ENCODE peak calls at places on chromosomes 12 and 14, in seven cellular contexts. One of them, this sample, is unnamed.

GRCh38 chr12:55720071-55720564 is at the start of gene RDH5:
- DNase-seq in activated T-cell treated with anti-CD3 and anti-CD28 coated beads, Interleukin-2, amount 50 U/mL, for 4 hours: no peak
- DNase-seq in CD8-positive, alpha-beta memory T cell: no peak
- DNase-seq in NCI-H2107: no peak
- DNase-seq in activated gamma-delta T cell treated with anti-CD3 and anti-CD28 coated beads, Interleukin-2, amount 50 U/mL, for 16 hours: no peak
- DNase-seq in NCI-H82: peak; percentile 66
- DNase-seq in lung: no peak
- DNase-seq in this sample: peak; percentile 63

GRCh38 chr14:55249423-55249822 is 21.8 kb upstream of the FBXO34 start:
- DNase-seq in NCI-H82: peak; percentile 31
- DNase-seq in NCI-H2107: no peak
- DNase-seq in activated T-cell treated with anti-CD3 and anti-CD28 coated beads, Interleukin-2, amount 50 U/mL, for 4 hours: no peak
- DNase-seq in lung: no peak
- DNase-seq in CD8-positive, alpha-beta memory T cell: no peak
- DNase-seq in activated gamma-delta T cell treated with anti-CD3 and anti-CD28 coated beads, Interleukin-2, amount 50 U/mL, for 16 hours: no peak
- DNase-seq in this sample: no peak

GRCh38 chr12:80837342-80837978 is 100.3 kb downstream of the LIN7A start:
- DNase-seq in CD8-positive, alpha-beta memory T cell: no peak
- DNase-seq in NCI-H82: peak; percentile 74
- DNase-seq in activated gamma-delta T cell treated with anti-CD3 and anti-CD28 coated beads, Interleukin-2, amount 50 U/mL, for 16 hours: no peak
- DNase-seq in NCI-H2107: peak; percentile 17
- DNase-seq in activated T-cell treated with anti-CD3 and anti-CD28 coated beads, Interleukin-2, amount 50 U/mL, for 4 hours: no peak
- DNase-seq in lung: no peak
- DNase-seq in this sample: peak; percentile 52

GRCh38 chr14:95389471-95390011 is 69.8 kb upstream of the CLMN start:
- DNase-seq in CD8-positive, alpha-beta memory T cell: no peak
- DNase-seq in activated T-cell treated with anti-CD3 and anti-CD28 coated beads, Interleukin-2, amount 50 U/mL, for 4 hours: no peak
- DNase-seq in NCI-H82: no peak
- DNase-seq in NCI-H2107: no peak
- DNase-seq in lung: no peak
- DNase-seq in activated gamma-delta T cell treated with anti-CD3 and anti-CD28 coated beads, Interleukin-2, amount 50 U/mL, for 16 hours: no peak
- DNase-seq in this sample: no peak

GRCh38 chr12:30243426-30243825 is 452.2 kb downstream of the IPO8 start:
- DNase-seq in CD8-positive, alpha-beta memory T cell: no peak
- DNase-seq in lung: no peak
- DNase-seq in NCI-H2107: no peak
- DNase-seq in activated gamma-delta T cell treated with anti-CD3 and anti-CD28 coated beads, Interleukin-2, amount 50 U/mL, for 16 hours: no peak
- DNase-seq in NCI-H82: no peak
- DNase-seq in activated T-cell treated with anti-CD3 and anti-CD28 coated beads, Interleukin-2, amount 50 U/mL, for 4 hours: no peak
- DNase-seq in this sample: no peak

GRCh38 chr14:92724516-92725340 is 23.7 kb downstream of the LGMN start:
- DNase-seq in activated T-cell treated with anti-CD3 and anti-CD28 coated beads, Interleukin-2, amount 50 U/mL, for 4 hours: no peak
- DNase-seq in NCI-H82: no peak
- DNase-seq in CD8-positive, alpha-beta memory T cell: no peak
- DNase-seq in lung: peak; percentile 57
- DNase-seq in activated gamma-delta T cell treated with anti-CD3 and anti-CD28 coated beads, Interleukin-2, amount 50 U/mL, for 16 hours: no peak
- DNase-seq in NCI-H2107: no peak
- DNase-seq in this sample: no peak

GRCh38 chr12:47491516-47491915 is 214.3 kb downstream of the RPAP3 start:
- DNase-seq in lung: no peak
- DNase-seq in activated T-cell treated with anti-CD3 and anti-CD28 coated beads, Interleukin-2, amount 50 U/mL, for 4 hours: no peak
- DNase-seq in activated gamma-delta T cell treated with anti-CD3 and anti-CD28 coated beads, Interleukin-2, amount 50 U/mL, for 16 hours: no peak
- DNase-seq in NCI-H82: no peak
- DNase-seq in NCI-H2107: no peak
- DNase-seq in CD8-positive, alpha-beta memory T cell: no peak
- DNase-seq in this sample: no peak

GRCh38 chr14:57060276-57060956 is 208.3 kb downstream of the EXOC5 start:
- DNase-seq in activated T-cell treated with anti-CD3 and anti-CD28 coated beads, Interleukin-2, amount 50 U/mL, for 4 hours: no peak
- DNase-seq in NCI-H82: peak; percentile 79
- DNase-seq in activated gamma-delta T cell treated with anti-CD3 and anti-CD28 coated beads, Interleukin-2, amount 50 U/mL, for 16 hours: no peak
- DNase-seq in lung: no peak
- DNase-seq in CD8-positive, alpha-beta memory T cell: no peak
- DNase-seq in NCI-H2107: no peak
- DNase-seq in this sample: no peak

GRCh38 chr12:124295431-124296058 is 652 bp downstream of the RFLNA start:
- DNase-seq in CD8-positive, alpha-beta memory T cell: no peak
- DNase-seq in lung: no peak
- DNase-seq in NCI-H2107: no peak
- DNase-seq in activated T-cell treated with anti-CD3 and anti-CD28 coated beads, Interleukin-2, amount 50 U/mL, for 4 hours: no peak
- DNase-seq in NCI-H82: no peak
- DNase-seq in activated gamma-delta T cell treated with anti-CD3 and anti-CD28 coated beads, Interleukin-2, amount 50 U/mL, for 16 hours: no peak
- DNase-seq in this sample: no peak

GRCh38 chr14:98010791-98011190 is 1213.6 kb downstream of the VRK1 start:
- DNase-seq in CD8-positive, alpha-beta memory T cell: no peak
- DNase-seq in activated T-cell treated with anti-CD3 and anti-CD28 coated beads, Interleukin-2, amount 50 U/mL, for 4 hours: no peak
- DNase-seq in activated gamma-delta T cell treated with anti-CD3 and anti-CD28 coated beads, Interleukin-2, amount 50 U/mL, for 16 hours: no peak
- DNase-seq in NCI-H2107: no peak
- DNase-seq in lung: no peak
- DNase-seq in NCI-H82: no peak
- DNase-seq in this sample: no peak

GRCh38 chr14:97975960-97976359 is 1178.8 kb downstream of the VRK1 start:
- DNase-seq in activated T-cell treated with anti-CD3 and anti-CD28 coated beads, Interleukin-2, amount 50 U/mL, for 4 hours: peak; percentile 38
- DNase-seq in NCI-H2107: no peak
- DNase-seq in activated gamma-delta T cell treated with anti-CD3 and anti-CD28 coated beads, Interleukin-2, amount 50 U/mL, for 16 hours: no peak
- DNase-seq in lung: no peak
- DNase-seq in NCI-H82: no peak
- DNase-seq in CD8-positive, alpha-beta memory T cell: no peak
- DNase-seq in this sample: no peak

GRCh38 chr14:46582826-46583225 is 68.8 kb downstream of the RPL10L start:
- DNase-seq in NCI-H2107: no peak
- DNase-seq in CD8-positive, alpha-beta memory T cell: no peak
- DNase-seq in NCI-H82: no peak
- DNase-seq in lung: no peak
- DNase-seq in activated T-cell treated with anti-CD3 and anti-CD28 coated beads, Interleukin-2, amount 50 U/mL, for 4 hours: no peak
- DNase-seq in activated gamma-delta T cell treated with anti-CD3 and anti-CD28 coated beads, Interleukin-2, amount 50 U/mL, for 16 hours: no peak
- DNase-seq in this sample: no peak

GRCh38 chr12:27289414-27289813 is 43.2 kb upstream of the BMAL2 start:
- DNase-seq in activated T-cell treated with anti-CD3 and anti-CD28 coated beads, Interleukin-2, amount 50 U/mL, for 4 hours: no peak
- DNase-seq in NCI-H82: peak; percentile 32
- DNase-seq in NCI-H2107: no peak
- DNase-seq in activated gamma-delta T cell treated with anti-CD3 and anti-CD28 coated beads, Interleukin-2, amount 50 U/mL, for 16 hours: no peak
- DNase-seq in CD8-positive, alpha-beta memory T cell: no peak
- DNase-seq in lung: no peak
- DNase-seq in this sample: no peak

GRCh38 chr12:42128327-42128726 is 16.3 kb downstream of the GXYLT1 start:
- DNase-seq in lung: no peak
- DNase-seq in NCI-H2107: no peak
- DNase-seq in activated gamma-delta T cell treated with anti-CD3 and anti-CD28 coated beads, Interleukin-2, amount 50 U/mL, for 16 hours: no peak
- DNase-seq in NCI-H82: no peak
- DNase-seq in CD8-positive, alpha-beta memory T cell: no peak
- DNase-seq in activated T-cell treated with anti-CD3 and anti-CD28 coated beads, Interleukin-2, amount 50 U/mL, for 4 hours: no peak
- DNase-seq in this sample: no peak

GRCh38 chr14:21107360-21107781 is 6.5 kb downstream of the TMEM253 start:
- DNase-seq in CD8-positive, alpha-beta memory T cell: no peak
- DNase-seq in activated gamma-delta T cell treated with anti-CD3 and anti-CD28 coated beads, Interleukin-2, amount 50 U/mL, for 16 hours: no peak
- DNase-seq in NCI-H82: no peak
- DNase-seq in activated T-cell treated with anti-CD3 and anti-CD28 coated beads, Interleukin-2, amount 50 U/mL, for 4 hours: no peak
- DNase-seq in NCI-H2107: no peak
- DNase-seq in lung: no peak
- DNase-seq in this sample: no peak

GRCh38 chr12:108173160-108173559 is 44.1 kb downstream of the WSCD2 start:
- DNase-seq in activated T-cell treated with anti-CD3 and anti-CD28 coated beads, Interleukin-2, amount 50 U/mL, for 4 hours: no peak
- DNase-seq in CD8-positive, alpha-beta memory T cell: no peak
- DNase-seq in NCI-H82: no peak
- DNase-seq in activated gamma-delta T cell treated with anti-CD3 and anti-CD28 coated beads, Interleukin-2, amount 50 U/mL, for 16 hours: no peak
- DNase-seq in NCI-H2107: no peak
- DNase-seq in lung: no peak
- DNase-seq in this sample: no peak

GRCh38 chr14:91009501-91010152 is 50.8 kb downstream of the RPS6KA5 start:
- DNase-seq in lung: no peak
- DNase-seq in CD8-positive, alpha-beta memory T cell: no peak
- DNase-seq in activated gamma-delta T cell treated with anti-CD3 and anti-CD28 coated beads, Interleukin-2, amount 50 U/mL, for 16 hours: no peak
- DNase-seq in activated T-cell treated with anti-CD3 and anti-CD28 coated beads, Interleukin-2, amount 50 U/mL, for 4 hours: no peak
- DNase-seq in NCI-H82: no peak
- DNase-seq in NCI-H2107: no peak
- DNase-seq in this sample: no peak

GRCh38 chr14:99735189-99736135 is 51.4 kb downstream of the CYP46A1 start:
- DNase-seq in NCI-H2107: no peak
- DNase-seq in activated gamma-delta T cell treated with anti-CD3 and anti-CD28 coated beads, Interleukin-2, amount 50 U/mL, for 16 hours: no peak
- DNase-seq in NCI-H82: no peak
- DNase-seq in CD8-positive, alpha-beta memory T cell: no peak
- DNase-seq in lung: no peak
- DNase-seq in activated T-cell treated with anti-CD3 and anti-CD28 coated beads, Interleukin-2, amount 50 U/mL, for 4 hours: no peak
- DNase-seq in this sample: no peak

GRCh38 chr12:54220092-54220557 is 31.3 kb upstream of the SMUG1 start:
- DNase-seq in CD8-positive, alpha-beta memory T cell: peak; percentile 47
- DNase-seq in lung: no peak
- DNase-seq in NCI-H2107: peak; percentile 41
- DNase-seq in activated T-cell treated with anti-CD3 and anti-CD28 coated beads, Interleukin-2, amount 50 U/mL, for 4 hours: peak; percentile 51
- DNase-seq in activated gamma-delta T cell treated with anti-CD3 and anti-CD28 coated beads, Interleukin-2, amount 50 U/mL, for 16 hours: peak; percentile 48
- DNase-seq in NCI-H82: peak; percentile 91
- DNase-seq in this sample: peak; percentile 74

GRCh38 chr12:78385541-78385940 is 479.0 kb upstream of the SYT1 start:
- DNase-seq in activated T-cell treated with anti-CD3 and anti-CD28 coated beads, Interleukin-2, amount 50 U/mL, for 4 hours: no peak
- DNase-seq in CD8-positive, alpha-beta memory T cell: no peak
- DNase-seq in NCI-H82: no peak
- DNase-seq in lung: no peak
- DNase-seq in activated gamma-delta T cell treated with anti-CD3 and anti-CD28 coated beads, Interleukin-2, amount 50 U/mL, for 16 hours: no peak
- DNase-seq in NCI-H2107: no peak
- DNase-seq in this sample: no peak

GRCh38 chr14:89000007-89000942 is 175.8 kb downstream of the TTC8 start:
- DNase-seq in lung: peak; percentile 54
- DNase-seq in CD8-positive, alpha-beta memory T cell: no peak
- DNase-seq in activated gamma-delta T cell treated with anti-CD3 and anti-CD28 coated beads, Interleukin-2, amount 50 U/mL, for 16 hours: no peak
- DNase-seq in NCI-H2107: no peak
- DNase-seq in NCI-H82: peak; percentile 73
- DNase-seq in activated T-cell treated with anti-CD3 and anti-CD28 coated beads, Interleukin-2, amount 50 U/mL, for 4 hours: no peak
- DNase-seq in this sample: no peak

GRCh38 chr14:91273885-91274273 is 29.4 kb upstream of the GPR68 start:
- DNase-seq in activated T-cell treated with anti-CD3 and anti-CD28 coated beads, Interleukin-2, amount 50 U/mL, for 4 hours: no peak
- DNase-seq in NCI-H82: no peak
- DNase-seq in NCI-H2107: no peak
- DNase-seq in activated gamma-delta T cell treated with anti-CD3 and anti-CD28 coated beads, Interleukin-2, amount 50 U/mL, for 16 hours: no peak
- DNase-seq in lung: peak; percentile 58
- DNase-seq in CD8-positive, alpha-beta memory T cell: no peak
- DNase-seq in this sample: no peak

GRCh38 chr12:2290516-2291065 is 237.8 kb downstream of the CACNA1C start:
- DNase-seq in NCI-H82: no peak
- DNase-seq in CD8-positive, alpha-beta memory T cell: no peak
- DNase-seq in activated T-cell treated with anti-CD3 and anti-CD28 coated beads, Interleukin-2, amount 50 U/mL, for 4 hours: no peak
- DNase-seq in NCI-H2107: no peak
- DNase-seq in activated gamma-delta T cell treated with anti-CD3 and anti-CD28 coated beads, Interleukin-2, amount 50 U/mL, for 16 hours: no peak
- DNase-seq in lung: no peak
- DNase-seq in this sample: no peak

GRCh38 chr14:103158688-103159087 is 35.4 kb downstream of the TNFAIP2 start:
- DNase-seq in CD8-positive, alpha-beta memory T cell: no peak
- DNase-seq in NCI-H82: no peak
- DNase-seq in activated gamma-delta T cell treated with anti-CD3 and anti-CD28 coated beads, Interleukin-2, amount 50 U/mL, for 16 hours: no peak
- DNase-seq in activated T-cell treated with anti-CD3 and anti-CD28 coated beads, Interleukin-2, amount 50 U/mL, for 4 hours: no peak
- DNase-seq in lung: no peak
- DNase-seq in NCI-H2107: no peak
- DNase-seq in this sample: no peak

GRCh38 chr12:100706029-100706428 is 88.5 kb upstream of the ANO4 start:
- DNase-seq in activated gamma-delta T cell treated with anti-CD3 and anti-CD28 coated beads, Interleukin-2, amount 50 U/mL, for 16 hours: no peak
- DNase-seq in lung: no peak
- DNase-seq in NCI-H82: no peak
- DNase-seq in CD8-positive, alpha-beta memory T cell: no peak
- DNase-seq in activated T-cell treated with anti-CD3 and anti-CD28 coated beads, Interleukin-2, amount 50 U/mL, for 4 hours: no peak
- DNase-seq in NCI-H2107: no peak
- DNase-seq in this sample: no peak

GRCh38 chr14:64654931-64655330 is 49.3 kb upstream of the PLEKHG3 start:
- DNase-seq in activated T-cell treated with anti-CD3 and anti-CD28 coated beads, Interleukin-2, amount 50 U/mL, for 4 hours: no peak
- DNase-seq in CD8-positive, alpha-beta memory T cell: no peak
- DNase-seq in NCI-H2107: no peak
- DNase-seq in lung: no peak
- DNase-seq in activated gamma-delta T cell treated with anti-CD3 and anti-CD28 coated beads, Interleukin-2, amount 50 U/mL, for 16 hours: no peak
- DNase-seq in NCI-H82: no peak
- DNase-seq in this sample: no peak

GRCh38 chr14:78253986-78254385 is 83.8 kb downstream of the NRXN3 start:
- DNase-seq in NCI-H2107: no peak
- DNase-seq in lung: no peak
- DNase-seq in activated T-cell treated with anti-CD3 and anti-CD28 coated beads, Interleukin-2, amount 50 U/mL, for 4 hours: no peak
- DNase-seq in activated gamma-delta T cell treated with anti-CD3 and anti-CD28 coated beads, Interleukin-2, amount 50 U/mL, for 16 hours: no peak
- DNase-seq in CD8-positive, alpha-beta memory T cell: no peak
- DNase-seq in NCI-H82: no peak
- DNase-seq in this sample: no peak

GRCh38 chr14:48582938-48583337 is 907.5 kb upstream of the MDGA2 start:
- DNase-seq in lung: no peak
- DNase-seq in NCI-H2107: no peak
- DNase-seq in activated gamma-delta T cell treated with anti-CD3 and anti-CD28 coated beads, Interleukin-2, amount 50 U/mL, for 16 hours: no peak
- DNase-seq in activated T-cell treated with anti-CD3 and anti-CD28 coated beads, Interleukin-2, amount 50 U/mL, for 4 hours: no peak
- DNase-seq in CD8-positive, alpha-beta memory T cell: no peak
- DNase-seq in NCI-H82: no peak
- DNase-seq in this sample: no peak

This sample was measured in ureter.